ENCODE peak calls at places on chromosomes 12 and 14, in eight cellular contexts. One of them, this sample, is unnamed.
A peak's percentile ranks its signal among the peaks of the same experiment; 100 is the strongest.

GRCh38 chr12:108854055-108854452 is 3.3 kb downstream of the SSH1 start:
- DNase-seq in heart right ventricle: no peak
- DNase-seq in heart left ventricle: no peak
- DNase-seq in endothelial cell: no peak
- DNase-seq in fibroblast of lung: peak; percentile 98
- DNase-seq in GM10248: no peak
- DNase-seq in K562: no peak
- DNase-seq in stomach: no peak
- DNase-seq in this sample: peak; percentile 93

GRCh38 chr12:13227191-13227590 is 30.7 kb downstream of the EMP1 start:
- DNase-seq in stomach: no peak
- DNase-seq in heart left ventricle: no peak
- DNase-seq in K562: no peak
- DNase-seq in fibroblast of lung: no peak
- DNase-seq in endothelial cell: no peak
- DNase-seq in heart right ventricle: no peak
- DNase-seq in GM10248: no peak
- DNase-seq in this sample: no peak

GRCh38 chr12:96350982-96351381 is 49.3 kb downstream of the CDK17 start:
- DNase-seq in heart right ventricle: no peak
- DNase-seq in stomach: no peak
- DNase-seq in fibroblast of lung: no peak
- DNase-seq in K562: no peak
- DNase-seq in GM10248: no peak
- DNase-seq in heart left ventricle: no peak
- DNase-seq in endothelial cell: no peak
- DNase-seq in this sample: no peak

GRCh38 chr14:71415404-71415690 is 508.1 kb downstream of the PCNX1 start:
- DNase-seq in GM10248: no peak
- DNase-seq in heart left ventricle: no peak
- DNase-seq in fibroblast of lung: peak; percentile 84
- DNase-seq in stomach: no peak
- DNase-seq in K562: no peak
- DNase-seq in endothelial cell: no peak
- DNase-seq in heart right ventricle: no peak
- DNase-seq in this sample: peak; percentile 76

GRCh38 chr12:96635844-96636243 is 146.5 kb downstream of the CFAP54 start:
- DNase-seq in fibroblast of lung: no peak
- DNase-seq in heart right ventricle: no peak
- DNase-seq in GM10248: no peak
- DNase-seq in endothelial cell: no peak
- DNase-seq in K562: no peak
- DNase-seq in stomach: no peak
- DNase-seq in heart left ventricle: no peak
- DNase-seq in this sample: no peak

GRCh38 chr12:2286461-2287131 is 233.8 kb downstream of the CACNA1C start:
- DNase-seq in GM10248: no peak
- DNase-seq in endothelial cell: no peak
- DNase-seq in heart right ventricle: no peak
- DNase-seq in K562: no peak
- DNase-seq in stomach: no peak
- DNase-seq in heart left ventricle: no peak
- DNase-seq in fibroblast of lung: no peak
- DNase-seq in this sample: peak; percentile 82

GRCh38 chr12:128652136-128652751 is 171.5 kb downstream of the SLC15A4 start:
- DNase-seq in endothelial cell: no peak
- DNase-seq in K562: no peak
- DNase-seq in GM10248: no peak
- DNase-seq in heart right ventricle: no peak
- DNase-seq in heart left ventricle: no peak
- DNase-seq in stomach: no peak
- DNase-seq in fibroblast of lung: no peak
- DNase-seq in this sample: no peak

GRCh38 chr14:58607571-58608317 is 30.0 kb upstream of the DACT1 start:
- DNase-seq in endothelial cell: no peak
- DNase-seq in GM10248: no peak
- DNase-seq in stomach: no peak
- DNase-seq in fibroblast of lung: peak; percentile 29
- DNase-seq in heart left ventricle: no peak
- DNase-seq in K562: no peak
- DNase-seq in heart right ventricle: no peak
- DNase-seq in this sample: no peak

GRCh38 chr14:24269910-24270536 is 1.4 kb downstream of the RABGGTA start:
- DNase-seq in stomach: no peak
- DNase-seq in heart left ventricle: no peak
- DNase-seq in K562: no peak
- DNase-seq in GM10248: no peak
- DNase-seq in heart right ventricle: no peak
- DNase-seq in endothelial cell: no peak
- DNase-seq in fibroblast of lung: no peak
- DNase-seq in this sample: no peak

GRCh38 chr12:93323625-93324165 is 54.0 kb upstream of the NUDT4 start:
- DNase-seq in heart left ventricle: no peak
- DNase-seq in stomach: no peak
- DNase-seq in K562: no peak
- DNase-seq in fibroblast of lung: peak; percentile 24
- DNase-seq in endothelial cell: no peak
- DNase-seq in GM10248: no peak
- DNase-seq in heart right ventricle: no peak
- DNase-seq in this sample: no peak

GRCh38 chr12:19052689-19053088 is 76.8 kb upstream of the PLEKHA5 start:
- DNase-seq in fibroblast of lung: no peak
- DNase-seq in GM10248: no peak
- DNase-seq in stomach: no peak
- DNase-seq in endothelial cell: no peak
- DNase-seq in heart right ventricle: no peak
- DNase-seq in heart left ventricle: no peak
- DNase-seq in K562: no peak
- DNase-seq in this sample: no peak

GRCh38 chr14:74240794-74241610 is 1.8 kb downstream of the VSX2 start:
- DNase-seq in endothelial cell: peak; percentile 36
- DNase-seq in heart right ventricle: no peak
- DNase-seq in stomach: no peak
- DNase-seq in heart left ventricle: no peak
- DNase-seq in K562: no peak
- DNase-seq in GM10248: peak; percentile 50
- DNase-seq in fibroblast of lung: peak; percentile 15
- DNase-seq in this sample: no peak

GRCh38 chr12:28583771-28584261 is 393.6 kb downstream of the CCDC91 start:
- DNase-seq in stomach: no peak
- DNase-seq in heart left ventricle: no peak
- DNase-seq in GM10248: no peak
- DNase-seq in endothelial cell: no peak
- DNase-seq in heart right ventricle: no peak
- DNase-seq in K562: peak; percentile 9
- DNase-seq in fibroblast of lung: peak; percentile 19
- DNase-seq in this sample: peak; percentile 86

GRCh38 chr12:131091976-131092691 is 138.4 kb downstream of the ADGRD1 start:
- DNase-seq in heart right ventricle: peak; percentile 17
- DNase-seq in stomach: no peak
- DNase-seq in heart left ventricle: no peak
- DNase-seq in fibroblast of lung: no peak
- DNase-seq in K562: no peak
- DNase-seq in endothelial cell: no peak
- DNase-seq in GM10248: no peak
- DNase-seq in this sample: no peak

GRCh38 chr12:78584695-78585094 is 279.9 kb upstream of the SYT1 start:
- DNase-seq in stomach: no peak
- DNase-seq in endothelial cell: peak; percentile 47
- DNase-seq in K562: no peak
- DNase-seq in fibroblast of lung: peak; percentile 11
- DNase-seq in heart right ventricle: no peak
- DNase-seq in heart left ventricle: no peak
- DNase-seq in GM10248: no peak
- DNase-seq in this sample: peak; percentile 14

GRCh38 chr12:131102493-131102931 is 148.8 kb downstream of the ADGRD1 start:
- DNase-seq in fibroblast of lung: no peak
- DNase-seq in endothelial cell: no peak
- DNase-seq in K562: no peak
- DNase-seq in GM10248: no peak
- DNase-seq in stomach: peak; percentile 17
- DNase-seq in heart left ventricle: no peak
- DNase-seq in heart right ventricle: no peak
- DNase-seq in this sample: no peak

GRCh38 chr12:91577586-91578539 is 395.2 kb upstream of the DCN start:
- DNase-seq in heart right ventricle: no peak
- DNase-seq in heart left ventricle: no peak
- DNase-seq in K562: peak; percentile 29
- DNase-seq in stomach: no peak
- DNase-seq in fibroblast of lung: peak; percentile 65
- DNase-seq in endothelial cell: no peak
- DNase-seq in GM10248: peak; percentile 20
- DNase-seq in this sample: peak; percentile 45

GRCh38 chr14:81991998-81992397 is 458.3 kb upstream of the SEL1L start:
- DNase-seq in GM10248: no peak
- DNase-seq in endothelial cell: no peak
- DNase-seq in heart right ventricle: no peak
- DNase-seq in heart left ventricle: no peak
- DNase-seq in K562: no peak
- DNase-seq in stomach: no peak
- DNase-seq in fibroblast of lung: no peak
- DNase-seq in this sample: no peak
- TF ChIP-seq CTCF in GM10248: no peak
- TF ChIP-seq CTCF in endothelial cell: no peak
- TF ChIP-seq CTCF in heart right ventricle: no peak
- TF ChIP-seq CTCF in heart left ventricle: no peak
- TF ChIP-seq CTCF in K562: no peak
- TF ChIP-seq CTCF in stomach: no peak
- TF ChIP-seq CTCF in fibroblast of lung: no peak
- TF ChIP-seq CTCF in this sample: no peak

GRCh38 chr14:64763801-64764511 is 59.7 kb downstream of the PLEKHG3 start:
- DNase-seq in K562: no peak
- DNase-seq in heart left ventricle: peak; percentile 36
- DNase-seq in stomach: no peak
- DNase-seq in heart right ventricle: no peak
- DNase-seq in fibroblast of lung: peak; percentile 26
- DNase-seq in GM10248: no peak
- DNase-seq in endothelial cell: no peak
- DNase-seq in this sample: peak; percentile 76
- TF ChIP-seq CTCF in K562: no peak
- TF ChIP-seq CTCF in heart left ventricle: no peak
- TF ChIP-seq CTCF in stomach: no peak
- TF ChIP-seq CTCF in heart right ventricle: no peak
- TF ChIP-seq CTCF in fibroblast of lung: no peak
- TF ChIP-seq CTCF in GM10248: no peak
- TF ChIP-seq CTCF in endothelial cell: no peak
- TF ChIP-seq CTCF in this sample: peak; percentile 39

DNA sequence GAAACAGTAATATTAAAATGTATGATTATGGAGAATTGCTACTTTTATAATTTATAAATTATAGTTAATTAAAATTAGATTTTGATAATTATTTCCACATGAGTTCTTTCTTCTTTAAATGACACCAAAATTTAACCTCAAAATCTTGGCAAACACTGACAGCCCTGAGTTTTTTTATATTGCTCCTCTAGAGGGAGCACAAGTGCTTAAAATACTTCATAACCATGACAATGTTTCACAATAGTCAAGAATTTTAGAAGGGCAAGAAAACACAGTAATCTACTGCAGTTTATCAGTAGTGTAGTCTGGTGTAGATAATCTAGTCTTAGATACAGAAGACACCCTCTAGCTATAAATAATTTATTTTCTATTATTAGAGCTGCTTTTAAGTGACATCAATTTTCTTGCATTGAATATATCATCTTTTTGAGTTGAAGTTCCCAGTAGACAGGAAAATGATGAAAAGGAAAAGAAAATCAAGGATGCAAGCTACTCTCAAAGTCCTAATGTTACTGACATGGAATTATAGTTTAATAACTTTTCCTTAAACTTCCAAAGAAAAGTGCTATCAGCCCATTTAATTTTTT is 14.3 kb upstream of the PTGER2 start:
- DNase-seq in endothelial cell: no peak
- DNase-seq in heart left ventricle: no peak
- DNase-seq in heart right ventricle: no peak
- DNase-seq in GM10248: peak; percentile 57
- DNase-seq in K562: peak; percentile 26
- DNase-seq in stomach: no peak
- DNase-seq in fibroblast of lung: peak; percentile 82
- DNase-seq in this sample: peak; percentile 83
- TF ChIP-seq CTCF in endothelial cell: peak; percentile 68
- TF ChIP-seq CTCF in heart left ventricle: peak; percentile 77
- TF ChIP-seq CTCF in heart right ventricle: peak; percentile 50
- TF ChIP-seq CTCF in GM10248: peak; percentile 66
- TF ChIP-seq CTCF in K562: peak; percentile 68
- TF ChIP-seq CTCF in stomach: peak; percentile 50
- TF ChIP-seq CTCF in fibroblast of lung: peak; percentile 59
- TF ChIP-seq CTCF in this sample: peak; percentile 64

DNA sequence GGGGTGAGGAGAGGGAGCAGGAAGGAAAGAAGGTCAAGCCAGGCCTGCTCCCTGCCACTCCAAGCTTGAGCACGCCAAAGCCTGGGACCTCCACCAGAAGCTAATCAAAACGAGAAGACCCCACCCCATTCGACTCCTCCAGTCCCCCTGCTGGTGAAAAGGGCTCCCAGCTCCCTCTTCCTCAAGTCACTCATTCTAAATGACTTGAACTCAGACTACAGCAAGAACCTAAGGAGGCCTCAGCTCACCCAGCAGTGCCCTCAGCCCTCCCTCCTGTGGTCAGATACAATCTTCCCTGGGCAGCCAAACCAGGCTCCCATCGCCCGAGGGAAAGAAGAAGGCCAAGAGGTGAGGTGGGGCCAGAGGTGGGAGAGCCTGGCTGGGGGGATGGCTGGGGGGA is 17.4 kb downstream of the HDAC7 start:
- DNase-seq in GM10248: no peak
- DNase-seq in K562: no peak
- DNase-seq in heart left ventricle: no peak
- DNase-seq in fibroblast of lung: no peak
- DNase-seq in stomach: no peak
- DNase-seq in endothelial cell: no peak
- DNase-seq in heart right ventricle: no peak
- DNase-seq in this sample: no peak
- TF ChIP-seq CTCF in GM10248: no peak
- TF ChIP-seq CTCF in K562: peak; percentile 31
- TF ChIP-seq CTCF in heart left ventricle: no peak
- TF ChIP-seq CTCF in fibroblast of lung: peak; percentile 33
- TF ChIP-seq CTCF in stomach: no peak
- TF ChIP-seq CTCF in endothelial cell: peak; percentile 60
- TF ChIP-seq CTCF in heart right ventricle: no peak
- TF ChIP-seq CTCF in this sample: peak; percentile 40

DNA sequence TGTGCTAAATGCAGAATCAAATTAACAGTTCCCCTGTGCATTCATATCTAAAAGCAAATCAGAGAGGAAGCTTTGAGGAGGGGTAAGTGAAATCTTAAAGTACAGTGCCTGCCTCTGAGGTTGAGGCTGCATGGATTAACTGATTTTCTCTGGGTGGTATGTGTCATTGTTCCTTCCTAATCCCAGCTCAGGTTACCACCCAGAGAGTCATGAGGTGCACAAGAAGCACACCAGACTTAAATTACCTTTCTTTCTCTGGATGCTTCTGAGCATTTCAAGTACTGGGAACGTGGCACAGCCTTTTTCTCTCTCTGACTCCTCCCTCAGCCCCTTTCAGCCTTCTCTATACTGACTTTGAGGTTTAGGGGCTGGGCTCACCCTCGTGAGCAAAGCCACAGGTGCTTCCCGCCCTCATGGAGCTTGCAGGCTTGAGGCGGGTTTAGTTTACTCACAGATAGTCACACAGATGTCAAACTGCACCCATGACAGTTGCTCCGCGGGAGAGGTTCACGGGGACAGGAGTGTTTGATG is 237.6 kb upstream of the CRY1 start:
- DNase-seq in heart right ventricle: no peak
- DNase-seq in endothelial cell: no peak
- DNase-seq in GM10248: no peak
- DNase-seq in heart left ventricle: no peak
- DNase-seq in stomach: no peak
- DNase-seq in fibroblast of lung: no peak
- DNase-seq in K562: no peak
- DNase-seq in this sample: no peak
- TF ChIP-seq CTCF in heart right ventricle: no peak
- TF ChIP-seq CTCF in endothelial cell: no peak
- TF ChIP-seq CTCF in GM10248: no peak
- TF ChIP-seq CTCF in heart left ventricle: no peak
- TF ChIP-seq CTCF in stomach: no peak
- TF ChIP-seq CTCF in fibroblast of lung: no peak
- TF ChIP-seq CTCF in K562: no peak
- TF ChIP-seq CTCF in this sample: no peak